ENCODE peak calls at places on chromosomes 4 and X, in seven cellular contexts. K is ureter; V is activated T-cell treated with anti-CD3 and anti-CD28 coated beads, Interleukin-2, amount 50 U/mL, for 4 hours; L is glomerular endothelial cell; C is stromal cell of bone marrow; A is NCI-H82; S is M059J. Z is an unnamed sample.

GRCh38 chr4:19227701-19228100 is 1024.0 kb upstream of the SLIT2 start:
- DNase-seq in C (no peak), S (peak; percentile 61), V (no peak), A (no peak), K (no peak), L (no peak), Z (no peak)

GRCh38 chr4:174156239-174156826 is 127.1 kb downstream of the FBXO8 start:
- DNase-seq in C (peak; percentile 14), A (peak; percentile 51), L (no peak), K (no peak), S (peak; percentile 54), V (no peak), Z (peak; percentile 74)

GRCh38 chr4:4333265-4333706 is 43.2 kb downstream of the ZBTB49 start:
- DNase-seq in V (no peak), S (peak; percentile 93), A (no peak), K (peak; percentile 61), C (peak; percentile 54), L (no peak), Z (no peak)

GRCh38 chr4:128812360-128812958 is 3.0 kb downstream of the JADE1 start:
- DNase-seq in K (peak; percentile 51), V (peak; percentile 16), C (peak; percentile 40), A (peak; percentile 80), S (peak; percentile 81), L (no peak), Z (peak; percentile 90)

GRCh38 chrX:12330841-12331240 is 192.6 kb downstream of the FRMPD4 start:
- DNase-seq in V (no peak), S (peak; percentile 48), L (no peak), K (no peak), C (no peak), A (no peak), Z (no peak)

GRCh38 chr4:87118826-87119225 is 101.6 kb downstream of the KLHL8 start:
- DNase-seq in K (no peak), A (peak; percentile 29), V (no peak), S (peak; percentile 72), L (no peak), C (peak; percentile 31), Z (no peak)

GRCh38 chrX:12936947-12937346 is 30.5 kb downstream of the TLR8 start:
- DNase-seq in S (peak; percentile 24), V (no peak), C (no peak), K (no peak), A (peak; percentile 26), L (no peak), Z (no peak)

GRCh38 chr4:187474238-187474637 is 521.3 kb upstream of the ZFP42 start:
- DNase-seq in L (no peak), A (no peak), K (no peak), S (no peak), C (no peak), V (no peak), Z (no peak)

GRCh38 chrX:40006025-40007017 is 91.4 kb downstream of the BCOR start:
- DNase-seq in C (no peak), K (no peak), S (peak; percentile 60), V (peak; percentile 39), A (no peak), L (no peak), Z (peak; percentile 88)

GRCh38 chr4:152921284-152921683 is 14.8 kb upstream of the FHDC1 start:
- DNase-seq in A (no peak), K (no peak), V (no peak), L (no peak), S (no peak), C (no peak), Z (no peak)

GRCh38 chrX:133053854-133054565 is 42.9 kb downstream of the USP26 start:
- DNase-seq in S (peak; percentile 8), V (no peak), A (no peak), L (no peak), K (no peak), C (no peak), Z (peak; percentile 32)

GRCh38 chr4:143025111-143025704 is 159.5 kb upstream of the USP38 start:
- DNase-seq in C (no peak), L (no peak), S (peak; percentile 62), V (no peak), K (no peak), A (peak; percentile 12), Z (peak; percentile 47)

GRCh38 chr4:36280555-36280954 is 861 bp upstream of the DTHD1 start:
- DNase-seq in A (no peak), K (no peak), L (no peak), C (no peak), V (no peak), S (no peak), Z (peak; percentile 73)

GRCh38 chrX:22818061-22818460 is 181.7 kb upstream of the DDX53 start:
- DNase-seq in A (no peak), S (no peak), L (no peak), K (no peak), V (no peak), C (peak; percentile 6), Z (no peak)

GRCh38 chr4:130359537-130359936 is 1263.6 kb downstream of the C4orf33 start:
- DNase-seq in V (no peak), L (peak; percentile 33), C (peak; percentile 18), A (peak; percentile 4), S (no peak), K (no peak), Z (peak; percentile 37)

GRCh38 chr4:3630136-3630933 is 98.1 kb upstream of the LRPAP1 start:
- DNase-seq in A (no peak), V (no peak), K (no peak), C (no peak), S (no peak), L (no peak), Z (no peak)

GRCh38 chrX:3268804-3269203 is 77.6 kb downstream of the MXRA5 start:
- DNase-seq in S (peak; percentile 66), A (no peak), K (no peak), V (no peak), L (no peak), C (no peak), Z (no peak)

GRCh38 chr4:8504279-8505007 is 63.9 kb downstream of the TRMT44 start:
- DNase-seq in S (no peak), C (no peak), V (no peak), K (no peak), A (peak; percentile 2), L (no peak), Z (no peak)

GRCh38 chr4:147003956-147004580 is 58.4 kb upstream of the TTC29 start:
- DNase-seq in K (no peak), A (no peak), V (no peak), S (no peak), C (no peak), L (no peak), Z (no peak)

GRCh38 chr4:1017706-1018105 is 6.3 kb downstream of the FGFRL1 start:
- DNase-seq in L (no peak), C (no peak), V (no peak), A (no peak), S (no peak), K (no peak), Z (no peak)

GRCh38 chr4:100022792-100023222 is 72.7 kb upstream of the H2AZ1 start:
- DNase-seq in V (no peak), L (no peak), K (no peak), S (no peak), C (no peak), A (no peak), Z (peak; percentile 23)

GRCh38 chr4:89482248-89482647 is 174.6 kb upstream of the GPRIN3 start:
- DNase-seq in L (peak; percentile 65), C (peak; percentile 18), S (peak; percentile 71), V (no peak), K (no peak), A (peak; percentile 77), Z (peak; percentile 74)

Z was measured in left kidney.